ENCODE peak calls at places on chromosome 12, in eight cellular contexts. Y is fibroblast of villous mesenchyme; B is B cell; L is GM12864; H is mucosa of gallbladder; D is stimulated activated CD4-positive, alpha-beta T cell treated with anti-CD3 and anti-CD28 coated beads, Interleukin-4, amount 100 ng/mL, for 24 hours; K is HEK293T; V is foreskin fibroblast. I is an unnamed sample.

GRCh38 chr12:132326646-132327045 is 2.7 kb downstream of the GALNT9 start:
- DNase-seq in K (no peak), D (no peak), V (no peak), H (no peak), L (no peak), B (no peak), Y (no peak), I (no peak)

GRCh38 chr12:6626654-6627283 is 9.0 kb downstream of the LPAR5 start:
- DNase-seq in K (no peak), V (no peak), D (no peak), L (no peak), H (no peak), B (no peak), Y (no peak), I (no peak)

GRCh38 chr12:2451025-2451424 is 343.7 kb upstream of the FKBP4 start:
- DNase-seq in K (no peak), B (no peak), D (no peak), L (no peak), H (no peak), Y (no peak), V (no peak), I (peak)

GRCh38 chr12:109868182-109869051 is 11.9 kb downstream of the GLTP start:
- DNase-seq in Y (no peak), B (no peak), L (no peak), H (no peak), D (no peak), V (no peak), K (no peak), I (no peak)

GRCh38 chr12:115404761-115405470 is 720.9 kb upstream of the TBX3 start:
- DNase-seq in B (no peak), V (peak), H (no peak), Y (peak), D (no peak), K (no peak), L (no peak), I (peak)

GRCh38 chr12:47651368-47652254 is 54.2 kb downstream of the RPAP3 start:
- DNase-seq in B (peak), K (peak), V (peak), D (peak), H (peak), L (peak), Y (peak), I (peak)

GRCh38 chr12:53701518-53702264 is 25.6 kb downstream of the CALCOCO1 start:
- DNase-seq in L (peak), V (peak), B (peak), K (peak), Y (peak), H (peak), D (peak), I (peak)

GRCh38 chr12:2238111-2238510 is 185.3 kb downstream of the CACNA1C start:
- DNase-seq in H (no peak), V (no peak), Y (no peak), K (no peak), D (no peak), B (no peak), L (no peak), I (no peak)

GRCh38 chr12:52805000-52805399 is 8.9 kb downstream of the KRT4 start:
- DNase-seq in K (no peak), L (no peak), B (no peak), Y (no peak), V (no peak), H (no peak), D (no peak), I (no peak)

GRCh38 chr12:57139796-57140649 is 7.4 kb downstream of the LRP1-AS start:
- DNase-seq in H (no peak), B (no peak), L (no peak), V (no peak), K (no peak), Y (no peak), D (no peak), I (peak)

GRCh38 chr12:52020539-52021336 is 14.0 kb downstream of the TAMALIN start:
- DNase-seq in V (no peak), L (no peak), B (peak), K (peak), D (peak), Y (peak), H (no peak), I (peak)

GRCh38 chr12:91926810-91927209 is 218.8 kb downstream of the BTG1 start:
- DNase-seq in B (no peak), V (peak), Y (peak), L (no peak), K (no peak), H (no peak), D (no peak), I (peak)

GRCh38 chr12:3272958-3273357 is 195.8 kb downstream of the TSPAN9 start:
- DNase-seq in V (no peak), L (no peak), B (no peak), H (no peak), D (no peak), K (no peak), Y (no peak), I (no peak)

GRCh38 chr12:12999959-13000615 is at the start of gene HEBP1:
- DNase-seq in K (peak), V (peak), H (peak), D (peak), L (peak), B (peak), Y (peak), I (peak)

GRCh38 chr12:31745242-31745641 is 16.4 kb upstream of the AMN1 start:
- DNase-seq in H (no peak), V (no peak), K (no peak), L (no peak), D (no peak), B (no peak), Y (no peak), I (no peak)